ENCODE peak calls at places on chromosomes 4 and X, in six cellular contexts. L, P, E, S, F and C are unnamed samples.

GRCh38 chr4:137768881-137769280 is 236.6 kb upstream of the PCDH18 start:
- DNase-seq in L (no peak), P (no peak), E (no peak), S (no peak), F (no peak), C (no peak)

GRCh38 chr4:8846864-8847263 is 24.8 kb downstream of the HMX1 start:
- DNase-seq in L (no peak), P (no peak), E (peak), S (no peak), F (no peak), C (no peak)

GRCh38 chr4:128353791-128354190 is 66.2 kb upstream of the PGRMC2 start:
- DNase-seq in L (no peak), P (no peak), E (no peak), S (peak), F (no peak), C (no peak)

GRCh38 chrX:103437147-103437873 is 61.0 kb downstream of the BEX3 start:
- DNase-seq in L (no peak), P (no peak), E (no peak), S (no peak), F (no peak), C (no peak)

GRCh38 chr4:104860227-104861123 is 286.2 kb upstream of the TET2 start:
- DNase-seq in L (peak), P (no peak), E (peak), S (peak), F (peak), C (peak)

GRCh38 chr4:80071643-80072606 is 1.1 kb downstream of the ANTXR2 start:
- DNase-seq in L (no peak), P (no peak), E (no peak), S (peak), F (peak), C (no peak)

GRCh38 chrX:119871599-119872395 is at the start of the genes NDUFA1 and RNF113A:
- DNase-seq in L (peak), P (no peak), E (peak), S (peak), F (peak), C (peak)

GRCh38 chr4:72899214-72899613 is 170.3 kb downstream of the COX18 start:
- DNase-seq in L (no peak), P (no peak), E (no peak), S (peak), F (no peak), C (no peak)

GRCh38 chr4:85787133-85787532 is 312.2 kb downstream of the ARHGAP24 start:
- DNase-seq in L (no peak), P (no peak), E (no peak), S (peak), F (no peak), C (no peak)

GRCh38 chrX:150152546-150152945 is 210.6 kb upstream of the MAMLD1 start:
- DNase-seq in L (no peak), P (no peak), E (no peak), S (no peak), F (no peak), C (no peak)

GRCh38 chr4:48262926-48263325 is 6.7 kb downstream of the TEC start:
- DNase-seq in L (no peak), P (no peak), E (no peak), S (peak), F (no peak), C (no peak)

GRCh38 chrX:23890933-23891332 is 16.8 kb downstream of the APOO start:
- DNase-seq in L (no peak), P (no peak), E (no peak), S (no peak), F (no peak), C (no peak)

GRCh38 chrX:13764765-13765164 is 30.2 kb downstream of the OFD1 start:
- DNase-seq in L (peak), P (no peak), E (no peak), S (no peak), F (no peak), C (no peak)

GRCh38 chr4:179328627-179329026 is 1886.4 kb upstream of the AGA start:
- DNase-seq in L (no peak), P (no peak), E (no peak), S (no peak), F (no peak), C (no peak)

GRCh38 chrX:43868791-43869190 is 13.5 kb downstream of the MAOB start:
- DNase-seq in L (no peak), P (no peak), E (no peak), S (peak), F (no peak), C (no peak)

GRCh38 chr4:87251104-87251503 is 30.7 kb upstream of the KLHL8 start:
- DNase-seq in L (no peak), P (no peak), E (no peak), S (no peak), F (no peak), C (no peak)

GRCh38 chr4:93396274-93396673 is 432.3 kb upstream of the ATOH1 start:
- DNase-seq in L (no peak), P (no peak), E (peak), S (no peak), F (no peak), C (no peak)

DNA sequence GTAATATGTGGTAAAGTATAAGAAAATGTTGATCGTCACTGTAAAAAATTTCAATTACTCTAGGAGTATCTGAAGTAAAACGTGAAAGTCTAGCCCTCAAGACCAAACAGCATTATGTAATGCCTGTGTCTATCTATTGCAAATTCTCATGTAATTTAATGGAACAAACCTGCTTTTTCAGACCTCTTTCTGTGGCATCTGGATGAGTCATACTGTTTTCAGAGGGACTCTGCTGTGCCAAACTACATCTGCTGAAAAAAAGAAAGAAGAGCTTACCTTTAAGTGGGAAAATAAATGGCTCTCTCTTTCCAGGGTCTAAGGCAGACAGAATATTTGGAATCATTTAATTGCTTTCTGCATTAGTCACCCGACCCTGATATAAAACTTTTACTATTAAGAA is 89.8 kb upstream of the ARMCX2 start:
- DNase-seq in L (no peak), P (no peak), E (no peak), S (peak), F (no peak), C (no peak)
- H3K27ac ChIP-seq in L (no peak), P (no peak), E (no peak), S (no peak), F (no peak), C (no peak)

GRCh38 chr4:40199999-40200880 is 3.4 kb downstream of the RHOH start:
- DNase-seq in L (no peak), P (no peak), E (no peak), S (peak), F (no peak), C (peak)
- H3K4me3 ChIP-seq in L (no peak), P (no peak), E (no peak), S (no peak), F (peak), C (peak)

DNA sequence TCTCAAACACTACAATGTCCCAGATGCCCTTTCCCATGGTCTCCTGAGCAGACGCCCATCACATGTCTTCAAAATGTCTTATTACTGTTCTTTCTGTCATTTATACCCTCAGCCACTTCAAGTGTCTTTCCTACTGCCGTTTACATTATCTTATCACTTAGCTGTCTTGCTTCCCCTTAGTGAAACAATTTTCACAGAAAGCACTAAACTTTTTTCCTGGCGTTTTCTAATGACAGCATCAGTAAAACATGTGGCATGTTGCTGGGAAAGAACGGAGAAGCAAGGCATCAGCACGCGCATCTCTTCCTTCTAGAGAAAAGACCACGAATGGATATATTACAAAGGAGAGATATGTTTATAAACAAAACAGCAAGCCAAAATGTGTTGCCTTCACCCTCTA is 189.7 kb upstream of the SLIT2 start:
- DNase-seq in L (no peak), P (no peak), E (no peak), S (no peak), F (no peak), C (no peak)
- H3K4me2 ChIP-seq in L (no peak), P (no peak), E (no peak), S (no peak), F (no peak), C (no peak)

DNA sequence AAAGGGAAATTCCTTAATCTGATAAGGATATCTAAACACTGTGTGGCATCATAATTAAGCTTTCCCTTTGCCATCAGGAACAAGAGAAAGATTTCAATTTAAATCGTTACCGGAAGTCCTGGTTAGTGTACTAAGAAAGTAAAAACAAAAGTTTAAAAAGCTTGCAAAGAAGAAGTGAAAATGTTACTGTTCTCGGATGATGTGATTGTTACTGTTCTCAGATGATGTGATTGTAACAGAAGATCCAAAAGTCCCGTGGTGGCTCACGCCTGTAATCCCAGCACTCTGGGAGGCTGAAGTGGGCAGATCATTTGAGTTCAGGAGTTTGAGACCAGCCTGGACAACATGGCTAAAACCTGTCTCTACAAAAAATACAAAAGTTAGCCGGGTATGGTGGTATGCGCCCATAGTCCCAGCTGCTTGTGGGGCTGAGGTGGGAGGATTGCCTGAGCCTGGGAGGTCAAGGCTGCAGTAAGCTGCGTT is 62.5 kb downstream of the RGS12 start:
- DNase-seq in L (no peak), P (no peak), E (no peak), S (no peak), F (no peak), C (peak)
- H3K27ac ChIP-seq in L (no peak), P (no peak), E (no peak), S (no peak), F (no peak), C (peak)

DNA sequence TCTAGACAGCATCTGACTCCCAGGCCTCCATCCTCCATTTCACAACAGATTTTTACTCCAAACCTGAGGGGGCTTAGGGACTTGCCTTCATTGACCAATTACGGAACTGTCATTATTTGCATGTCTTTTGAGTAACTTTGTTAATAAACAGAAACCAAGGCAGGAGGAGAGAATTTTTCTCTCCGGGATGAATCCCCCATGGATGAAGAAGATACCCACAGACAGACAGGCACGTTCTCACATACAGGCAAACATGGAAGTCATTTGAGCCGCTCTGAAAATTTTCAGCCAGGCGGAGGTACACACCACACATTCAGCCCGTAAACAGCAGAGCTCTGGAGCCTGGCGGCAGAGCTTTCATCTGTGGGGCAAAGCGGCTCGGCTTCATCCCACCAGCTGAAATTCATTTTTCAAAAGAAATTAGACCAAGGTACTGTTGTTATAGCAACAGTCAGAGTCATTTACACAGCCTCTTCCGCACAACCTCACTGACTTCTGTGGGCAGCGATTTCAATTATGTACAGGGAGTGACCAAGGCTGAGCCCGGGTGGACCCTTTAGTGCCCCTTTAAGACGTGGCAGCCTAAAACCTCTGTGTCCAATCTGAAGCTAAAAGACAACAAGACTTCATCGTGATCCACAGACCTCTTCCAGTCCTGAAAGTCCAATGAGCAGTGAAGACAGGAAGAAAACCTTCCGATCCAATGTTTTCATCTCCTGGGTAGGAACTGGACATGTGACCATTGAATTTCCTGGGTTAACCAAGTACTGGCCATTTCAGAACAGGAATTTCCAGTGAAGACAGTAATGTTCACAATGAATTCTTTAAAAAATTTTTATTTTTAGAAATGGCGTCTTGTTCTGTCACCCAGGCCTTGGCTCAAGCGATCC is 237.0 kb downstream of the MGST2 start:
- DNase-seq in L (no peak), P (no peak), E (no peak), S (no peak), F (no peak), C (no peak)
- H3K4me3 ChIP-seq in L (no peak), P (no peak), E (no peak), S (no peak), F (no peak), C (no peak)

GRCh38 chrX:10922841-10923240 is 188.3 kb upstream of the HCCS start:
- DNase-seq in L (no peak), P (no peak), E (no peak), S (no peak), F (no peak), C (no peak)
- H3K4me2 ChIP-seq in L (no peak), P (no peak), E (no peak), S (no peak), F (no peak), C (no peak)